ENCODE peak calls at places on chromosomes 12 and 14, in ten cellular contexts. One of them, this sample, is unnamed.
A peak's percentile ranks its signal among the peaks of the same experiment; 100 is the strongest.

GRCh38 chr12:113230315-113231274 is 9.3 kb downstream of the TPCN1 start:
- DNase-seq in heart left ventricle: no peak
- DNase-seq in IMR-90: no peak
- DNase-seq in pancreas: no peak
- DNase-seq in psoas muscle: peak; percentile 83
- DNase-seq in tibial nerve: no peak
- DNase-seq in heart right ventricle: no peak
- DNase-seq in fibroblast of lung: peak; percentile 80
- DNase-seq in astrocyte: peak; percentile 65
- DNase-seq in mammary epithelial cell: no peak
- DNase-seq in this sample: no peak

GRCh38 chr12:38544357-38545066 is 227.9 kb downstream of the ALG10B start:
- DNase-seq in heart left ventricle: no peak
- DNase-seq in IMR-90: no peak
- DNase-seq in pancreas: no peak
- DNase-seq in psoas muscle: no peak
- DNase-seq in tibial nerve: no peak
- DNase-seq in heart right ventricle: no peak
- DNase-seq in fibroblast of lung: no peak
- DNase-seq in astrocyte: no peak
- DNase-seq in mammary epithelial cell: no peak
- DNase-seq in this sample: no peak

GRCh38 chr12:81395431-81395830 is 317.6 kb downstream of the ACSS3 start:
- DNase-seq in heart left ventricle: no peak
- DNase-seq in IMR-90: no peak
- DNase-seq in pancreas: no peak
- DNase-seq in psoas muscle: no peak
- DNase-seq in tibial nerve: no peak
- DNase-seq in heart right ventricle: no peak
- DNase-seq in fibroblast of lung: no peak
- DNase-seq in astrocyte: no peak
- DNase-seq in mammary epithelial cell: no peak
- DNase-seq in this sample: no peak

GRCh38 chr14:22850944-22851790 is 14.8 kb downstream of the MMP14 start:
- DNase-seq in heart left ventricle: peak; percentile 91
- DNase-seq in IMR-90: peak; percentile 98
- DNase-seq in pancreas: peak; percentile 92
- DNase-seq in psoas muscle: peak; percentile 94
- DNase-seq in tibial nerve: peak; percentile 77
- DNase-seq in heart right ventricle: peak; percentile 92
- DNase-seq in fibroblast of lung: peak; percentile 98
- DNase-seq in astrocyte: peak; percentile 98
- DNase-seq in mammary epithelial cell: peak; percentile 99
- DNase-seq in this sample: no peak

GRCh38 chr14:54637829-54638446 is 71.0 kb downstream of the SAMD4A start:
- DNase-seq in heart left ventricle: no peak
- DNase-seq in IMR-90: peak; percentile 92
- DNase-seq in pancreas: no peak
- DNase-seq in psoas muscle: no peak
- DNase-seq in tibial nerve: no peak
- DNase-seq in heart right ventricle: no peak
- DNase-seq in fibroblast of lung: peak; percentile 86
- DNase-seq in astrocyte: peak; percentile 83
- DNase-seq in mammary epithelial cell: no peak
- DNase-seq in this sample: no peak

GRCh38 chr14:95683793-95684192 is 2.4 kb upstream of the TCL1B start:
- DNase-seq in heart left ventricle: no peak
- DNase-seq in IMR-90: no peak
- DNase-seq in pancreas: no peak
- DNase-seq in psoas muscle: no peak
- DNase-seq in tibial nerve: no peak
- DNase-seq in heart right ventricle: no peak
- DNase-seq in fibroblast of lung: no peak
- DNase-seq in astrocyte: no peak
- DNase-seq in mammary epithelial cell: no peak
- DNase-seq in this sample: no peak

GRCh38 chr12:123491056-123491455 is 33.1 kb downstream of the SNRNP35 start:
- DNase-seq in heart left ventricle: no peak
- DNase-seq in IMR-90: no peak
- DNase-seq in pancreas: no peak
- DNase-seq in psoas muscle: no peak
- DNase-seq in tibial nerve: no peak
- DNase-seq in heart right ventricle: no peak
- DNase-seq in fibroblast of lung: no peak
- DNase-seq in astrocyte: no peak
- DNase-seq in mammary epithelial cell: no peak
- DNase-seq in this sample: no peak

GRCh38 chr12:89524201-89525001 is at the start of gene GALNT4:
- DNase-seq in heart left ventricle: peak; percentile 89
- DNase-seq in IMR-90: peak; percentile 85
- DNase-seq in pancreas: peak; percentile 93
- DNase-seq in psoas muscle: peak; percentile 91
- DNase-seq in tibial nerve: peak; percentile 76
- DNase-seq in heart right ventricle: peak; percentile 90
- DNase-seq in fibroblast of lung: peak; percentile 84
- DNase-seq in astrocyte: peak; percentile 75
- DNase-seq in mammary epithelial cell: peak; percentile 83
- DNase-seq in this sample: peak; percentile 76

GRCh38 chr14:67359319-67359774 is 257 bp downstream of the ATP6V1D start:
- DNase-seq in heart left ventricle: no peak
- DNase-seq in IMR-90: peak; percentile 63
- DNase-seq in pancreas: no peak
- DNase-seq in psoas muscle: peak; percentile 56
- DNase-seq in tibial nerve: no peak
- DNase-seq in heart right ventricle: peak; percentile 9
- DNase-seq in fibroblast of lung: peak; percentile 69
- DNase-seq in astrocyte: peak; percentile 52
- DNase-seq in mammary epithelial cell: no peak
- DNase-seq in this sample: no peak

GRCh38 chr14:39491134-39491541 is 58.9 kb upstream of the FBXO33 start:
- DNase-seq in heart left ventricle: no peak
- DNase-seq in IMR-90: peak; percentile 52
- DNase-seq in pancreas: no peak
- DNase-seq in psoas muscle: no peak
- DNase-seq in tibial nerve: no peak
- DNase-seq in heart right ventricle: no peak
- DNase-seq in fibroblast of lung: peak; percentile 33
- DNase-seq in astrocyte: peak; percentile 18
- DNase-seq in mammary epithelial cell: no peak
- DNase-seq in this sample: peak; percentile 30

GRCh38 chr14:77025744-77026165 is 2.8 kb downstream of the IRF2BPL start:
- DNase-seq in heart left ventricle: no peak
- DNase-seq in IMR-90: no peak
- DNase-seq in pancreas: no peak
- DNase-seq in psoas muscle: no peak
- DNase-seq in tibial nerve: no peak
- DNase-seq in heart right ventricle: no peak
- DNase-seq in fibroblast of lung: no peak
- DNase-seq in astrocyte: no peak
- DNase-seq in mammary epithelial cell: peak; percentile 42
- DNase-seq in this sample: no peak

GRCh38 chr12:102374190-102374589 is 106.2 kb downstream of the IGF1 start:
- DNase-seq in heart left ventricle: no peak
- DNase-seq in IMR-90: peak; percentile 30
- DNase-seq in pancreas: no peak
- DNase-seq in psoas muscle: no peak
- DNase-seq in tibial nerve: no peak
- DNase-seq in heart right ventricle: no peak
- DNase-seq in fibroblast of lung: peak; percentile 3
- DNase-seq in astrocyte: no peak
- DNase-seq in mammary epithelial cell: no peak
- DNase-seq in this sample: no peak

GRCh38 chr14:101291390-101291789 is 269.9 kb upstream of the DIO3 start:
- DNase-seq in heart left ventricle: no peak
- DNase-seq in IMR-90: no peak
- DNase-seq in pancreas: no peak
- DNase-seq in psoas muscle: no peak
- DNase-seq in tibial nerve: no peak
- DNase-seq in heart right ventricle: no peak
- DNase-seq in fibroblast of lung: no peak
- DNase-seq in astrocyte: no peak
- DNase-seq in mammary epithelial cell: no peak
- DNase-seq in this sample: no peak

GRCh38 chr14:35741345-35742031 is 67.6 kb downstream of the RALGAPA1 start:
- DNase-seq in heart left ventricle: no peak
- DNase-seq in IMR-90: no peak
- DNase-seq in pancreas: no peak
- DNase-seq in psoas muscle: no peak
- DNase-seq in tibial nerve: no peak
- DNase-seq in heart right ventricle: no peak
- DNase-seq in fibroblast of lung: peak; percentile 10
- DNase-seq in astrocyte: peak; percentile 2
- DNase-seq in mammary epithelial cell: peak; percentile 14
- DNase-seq in this sample: no peak

GRCh38 chr12:2625267-2625666 is 169.5 kb upstream of the FKBP4 start:
- DNase-seq in heart left ventricle: no peak
- DNase-seq in IMR-90: no peak
- DNase-seq in pancreas: no peak
- DNase-seq in psoas muscle: peak; percentile 38
- DNase-seq in tibial nerve: no peak
- DNase-seq in heart right ventricle: no peak
- DNase-seq in fibroblast of lung: no peak
- DNase-seq in astrocyte: no peak
- DNase-seq in mammary epithelial cell: no peak
- DNase-seq in this sample: no peak

GRCh38 chr12:12254549-12254948 is 12.3 kb downstream of the LRP6 start:
- DNase-seq in heart left ventricle: no peak
- DNase-seq in IMR-90: no peak
- DNase-seq in pancreas: no peak
- DNase-seq in psoas muscle: no peak
- DNase-seq in tibial nerve: no peak
- DNase-seq in heart right ventricle: no peak
- DNase-seq in fibroblast of lung: no peak
- DNase-seq in astrocyte: no peak
- DNase-seq in mammary epithelial cell: no peak
- DNase-seq in this sample: no peak
- H3K36me3 ChIP-seq in heart left ventricle: no peaks in the 10 kb centered on the region
- H3K36me3 ChIP-seq in IMR-90: no peaks in the 10 kb centered on the region
- H3K36me3 ChIP-seq in pancreas: no peaks in the 10 kb centered on the region
- H3K36me3 ChIP-seq in psoas muscle: no peaks in the 10 kb centered on the region
- H3K36me3 ChIP-seq in tibial nerve: no peaks in the 10 kb centered on the region
- H3K36me3 ChIP-seq in heart right ventricle: no peaks in the 10 kb centered on the region
- H3K36me3 ChIP-seq in fibroblast of lung: no peaks in the 10 kb centered on the region
- H3K36me3 ChIP-seq in astrocyte: no peaks in the 10 kb centered on the region
- H3K36me3 ChIP-seq in mammary epithelial cell: no peaks in the 10 kb centered on the region
- H3K36me3 ChIP-seq in this sample: no peaks in the 10 kb centered on the region

GRCh38 chr14:21106506-21107359 is 5.9 kb downstream of the TMEM253 start:
- DNase-seq in heart left ventricle: peak; percentile 80
- DNase-seq in IMR-90: peak; percentile 68
- DNase-seq in pancreas: peak; percentile 80
- DNase-seq in psoas muscle: peak; percentile 89
- DNase-seq in tibial nerve: peak; percentile 79
- DNase-seq in heart right ventricle: peak; percentile 86
- DNase-seq in fibroblast of lung: peak; percentile 65
- DNase-seq in astrocyte: peak; percentile 57
- DNase-seq in mammary epithelial cell: peak; percentile 67
- DNase-seq in this sample: peak; percentile 71

GRCh38 chr14:21108791-21109190 is 7.9 kb downstream of the TMEM253 start:
- DNase-seq in heart left ventricle: no peak
- DNase-seq in IMR-90: no peak
- DNase-seq in pancreas: no peak
- DNase-seq in psoas muscle: no peak
- DNase-seq in tibial nerve: no peak
- DNase-seq in heart right ventricle: no peak
- DNase-seq in fibroblast of lung: no peak
- DNase-seq in astrocyte: no peak
- DNase-seq in mammary epithelial cell: no peak
- DNase-seq in this sample: no peak

GRCh38 chr14:21109377-21110260 is 8.8 kb downstream of the TMEM253 start:
- DNase-seq in heart left ventricle: no peak
- DNase-seq in IMR-90: no peak
- DNase-seq in pancreas: no peak
- DNase-seq in psoas muscle: no peak
- DNase-seq in tibial nerve: no peak
- DNase-seq in heart right ventricle: no peak
- DNase-seq in fibroblast of lung: no peak
- DNase-seq in astrocyte: no peak
- DNase-seq in mammary epithelial cell: peak; percentile 32
- DNase-seq in this sample: no peak

GRCh38 chr14:21106191-21106505 is 5.3 kb downstream of the TMEM253 start:
- DNase-seq in heart left ventricle: no peak
- DNase-seq in IMR-90: no peak
- DNase-seq in pancreas: no peak
- DNase-seq in psoas muscle: no peak
- DNase-seq in tibial nerve: no peak
- DNase-seq in heart right ventricle: no peak
- DNase-seq in fibroblast of lung: no peak
- DNase-seq in astrocyte: no peak
- DNase-seq in mammary epithelial cell: peak; percentile 52
- DNase-seq in this sample: no peak

GRCh38 chr14:21107360-21107781 is 6.5 kb downstream of the TMEM253 start:
- DNase-seq in heart left ventricle: no peak
- DNase-seq in IMR-90: peak; percentile 48
- DNase-seq in pancreas: no peak
- DNase-seq in psoas muscle: no peak
- DNase-seq in tibial nerve: no peak
- DNase-seq in heart right ventricle: peak; percentile 29
- DNase-seq in fibroblast of lung: peak; percentile 46
- DNase-seq in astrocyte: peak; percentile 24
- DNase-seq in mammary epithelial cell: peak; percentile 44
- DNase-seq in this sample: no peak
- H3K27ac ChIP-seq in heart left ventricle: peak overlapping the region; percentile 99
- H3K27ac ChIP-seq in IMR-90: no peak overlapping the region
- H3K27ac ChIP-seq in pancreas: no peak overlapping the region
- H3K27ac ChIP-seq in psoas muscle: peak overlapping the region; percentile 30
- H3K27ac ChIP-seq in tibial nerve: peak overlapping the region; percentile 64
- H3K27ac ChIP-seq in heart right ventricle: peak overlapping the region; percentile 96
- H3K27ac ChIP-seq in fibroblast of lung: no peak overlapping the region
- H3K27ac ChIP-seq in astrocyte: peak overlapping the region; percentile 28
- H3K27ac ChIP-seq in mammary epithelial cell: no peak overlapping the region
- H3K27ac ChIP-seq in this sample: no peak overlapping the region

GRCh38 chr12:22283508-22283907 is 51.0 kb downstream of the ST8SIA1 start:
- DNase-seq in heart left ventricle: no peak
- DNase-seq in IMR-90: no peak
- DNase-seq in pancreas: no peak
- DNase-seq in psoas muscle: no peak
- DNase-seq in tibial nerve: no peak
- DNase-seq in heart right ventricle: no peak
- DNase-seq in fibroblast of lung: no peak
- DNase-seq in astrocyte: no peak
- DNase-seq in mammary epithelial cell: no peak
- DNase-seq in this sample: no peak
- H3K4me3 ChIP-seq in heart left ventricle: no peak overlapping the region
- H3K4me3 ChIP-seq in IMR-90: no peak overlapping the region
- H3K4me3 ChIP-seq in pancreas: no peak overlapping the region
- H3K4me3 ChIP-seq in psoas muscle: no peak overlapping the region
- H3K4me3 ChIP-seq in tibial nerve: no peak overlapping the region
- H3K4me3 ChIP-seq in heart right ventricle: no peak overlapping the region
- H3K4me3 ChIP-seq in fibroblast of lung: no peak overlapping the region
- H3K4me3 ChIP-seq in astrocyte: no peak overlapping the region
- H3K4me3 ChIP-seq in mammary epithelial cell: no peak overlapping the region
- H3K4me3 ChIP-seq in this sample: no peak overlapping the region

DNA sequence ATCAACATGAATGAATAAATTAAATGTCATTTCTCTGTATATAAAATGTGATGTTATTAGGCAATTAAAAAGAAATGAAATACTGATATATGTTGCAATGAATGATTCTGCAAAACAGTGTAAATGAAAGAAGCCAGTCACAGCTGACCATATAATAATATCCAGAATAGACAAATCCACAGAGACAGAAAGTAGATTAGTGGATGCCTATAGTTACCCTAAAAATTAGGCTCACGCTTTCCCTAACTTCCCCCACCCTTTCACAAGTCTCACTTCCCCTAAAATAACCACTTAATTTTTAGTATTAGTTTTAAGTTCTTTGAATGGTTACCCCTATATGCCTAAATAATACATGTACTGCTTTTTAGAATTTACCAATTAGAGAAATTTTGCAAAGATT is 348.9 kb upstream of the FAR2 start:
- DNase-seq in heart left ventricle: no peak
- DNase-seq in IMR-90: no peak
- DNase-seq in pancreas: no peak
- DNase-seq in psoas muscle: no peak
- DNase-seq in tibial nerve: no peak
- DNase-seq in heart right ventricle: no peak
- DNase-seq in fibroblast of lung: no peak
- DNase-seq in astrocyte: no peak
- DNase-seq in mammary epithelial cell: no peak
- DNase-seq in this sample: no peak
- H3K36me3 ChIP-seq in heart left ventricle: no peaks in the 10 kb centered on the region
- H3K36me3 ChIP-seq in IMR-90: no peaks in the 10 kb centered on the region
- H3K36me3 ChIP-seq in pancreas: no peaks in the 10 kb centered on the region
- H3K36me3 ChIP-seq in psoas muscle: no peaks in the 10 kb centered on the region
- H3K36me3 ChIP-seq in tibial nerve: no peaks in the 10 kb centered on the region
- H3K36me3 ChIP-seq in heart right ventricle: no peaks in the 10 kb centered on the region
- H3K36me3 ChIP-seq in fibroblast of lung: no peaks in the 10 kb centered on the region
- H3K36me3 ChIP-seq in astrocyte: no peaks in the 10 kb centered on the region
- H3K36me3 ChIP-seq in mammary epithelial cell: no peaks in the 10 kb centered on the region
- H3K36me3 ChIP-seq in this sample: no peaks in the 10 kb centered on the region